ENCODE peak calls at places on chromosomes 6 and 20, in nine cellular contexts. One of them, this sample, is unnamed.

GRCh38 chr6:3913077-3913957 is 64.1 kb downstream of the FAM50B start:
- DNase-seq in fibroblast of the aortic adventitia: peak
- DNase-seq in activated T-cell treated with anti-CD3 and anti-CD28 coated beads, Interleukin-2, amount 50 U/mL, for 72 hours: no peak
- DNase-seq in left lobe of liver: peak
- DNase-seq in HT1080: peak
- DNase-seq in stimulated activated CD8-positive, alpha-beta memory T cell treated with anti-CD3 and anti-CD28 coated beads, Interleukin-12 subunit alpha, Interleukin-12 subunit beta, amount 100 ng/mL, for 1 hour: no peak
- DNase-seq in T-helper 2 cell: no peak
- DNase-seq in HFFc6: peak
- DNase-seq in aorta: no peak
- DNase-seq in this sample: no peak

GRCh38 chr6:72622094-72622540 is 253 bp downstream of the KCNQ5 start:
- DNase-seq in left lobe of liver: no peak
- DNase-seq in stimulated activated CD8-positive, alpha-beta memory T cell treated with anti-CD3 and anti-CD28 coated beads, Interleukin-12 subunit alpha, Interleukin-12 subunit beta, amount 100 ng/mL, for 1 hour: peak
- DNase-seq in activated T-cell treated with anti-CD3 and anti-CD28 coated beads, Interleukin-2, amount 50 U/mL, for 72 hours: peak
- DNase-seq in T-helper 2 cell: peak
- DNase-seq in aorta: peak
- DNase-seq in HT1080: peak
- DNase-seq in fibroblast of the aortic adventitia: peak
- DNase-seq in HFFc6: peak
- DNase-seq in this sample: peak

GRCh38 chr20:38184098-38184497 is 19.0 kb upstream of the TGM2 start:
- DNase-seq in T-helper 2 cell: no peak
- DNase-seq in fibroblast of the aortic adventitia: no peak
- DNase-seq in left lobe of liver: no peak
- DNase-seq in HFFc6: no peak
- DNase-seq in HT1080: no peak
- DNase-seq in activated T-cell treated with anti-CD3 and anti-CD28 coated beads, Interleukin-2, amount 50 U/mL, for 72 hours: no peak
- DNase-seq in stimulated activated CD8-positive, alpha-beta memory T cell treated with anti-CD3 and anti-CD28 coated beads, Interleukin-12 subunit alpha, Interleukin-12 subunit beta, amount 100 ng/mL, for 1 hour: no peak
- DNase-seq in aorta: no peak
- DNase-seq in this sample: no peak

GRCh38 chr6:44078795-44079671 is 48.2 kb downstream of the MRPL14 start:
- DNase-seq in T-helper 2 cell: peak
- DNase-seq in aorta: no peak
- DNase-seq in HT1080: peak
- DNase-seq in activated T-cell treated with anti-CD3 and anti-CD28 coated beads, Interleukin-2, amount 50 U/mL, for 72 hours: peak
- DNase-seq in HFFc6: peak
- DNase-seq in stimulated activated CD8-positive, alpha-beta memory T cell treated with anti-CD3 and anti-CD28 coated beads, Interleukin-12 subunit alpha, Interleukin-12 subunit beta, amount 100 ng/mL, for 1 hour: peak
- DNase-seq in fibroblast of the aortic adventitia: peak
- DNase-seq in left lobe of liver: peak
- DNase-seq in this sample: peak

GRCh38 chr6:47451162-47451561 is 26.4 kb upstream of the CD2AP start:
- DNase-seq in activated T-cell treated with anti-CD3 and anti-CD28 coated beads, Interleukin-2, amount 50 U/mL, for 72 hours: no peak
- DNase-seq in T-helper 2 cell: no peak
- DNase-seq in fibroblast of the aortic adventitia: no peak
- DNase-seq in aorta: no peak
- DNase-seq in stimulated activated CD8-positive, alpha-beta memory T cell treated with anti-CD3 and anti-CD28 coated beads, Interleukin-12 subunit alpha, Interleukin-12 subunit beta, amount 100 ng/mL, for 1 hour: no peak
- DNase-seq in HT1080: no peak
- DNase-seq in HFFc6: no peak
- DNase-seq in left lobe of liver: no peak
- DNase-seq in this sample: no peak

GRCh38 chr20:56359212-56360132 is 698 bp downstream of the FAM210B start:
- DNase-seq in stimulated activated CD8-positive, alpha-beta memory T cell treated with anti-CD3 and anti-CD28 coated beads, Interleukin-12 subunit alpha, Interleukin-12 subunit beta, amount 100 ng/mL, for 1 hour: no peak
- DNase-seq in T-helper 2 cell: peak
- DNase-seq in HFFc6: peak
- DNase-seq in left lobe of liver: peak
- DNase-seq in aorta: peak
- DNase-seq in activated T-cell treated with anti-CD3 and anti-CD28 coated beads, Interleukin-2, amount 50 U/mL, for 72 hours: peak
- DNase-seq in fibroblast of the aortic adventitia: peak
- DNase-seq in HT1080: peak
- DNase-seq in this sample: no peak

GRCh38 chr6:30757261-30757935 is 13.1 kb upstream of the IER3 start:
- DNase-seq in fibroblast of the aortic adventitia: no peak
- DNase-seq in aorta: no peak
- DNase-seq in stimulated activated CD8-positive, alpha-beta memory T cell treated with anti-CD3 and anti-CD28 coated beads, Interleukin-12 subunit alpha, Interleukin-12 subunit beta, amount 100 ng/mL, for 1 hour: no peak
- DNase-seq in left lobe of liver: no peak
- DNase-seq in HFFc6: no peak
- DNase-seq in HT1080: no peak
- DNase-seq in T-helper 2 cell: no peak
- DNase-seq in activated T-cell treated with anti-CD3 and anti-CD28 coated beads, Interleukin-2, amount 50 U/mL, for 72 hours: no peak
- DNase-seq in this sample: no peak

GRCh38 chr6:145189836-145190235 is 545.5 kb downstream of the EPM2A start:
- DNase-seq in activated T-cell treated with anti-CD3 and anti-CD28 coated beads, Interleukin-2, amount 50 U/mL, for 72 hours: no peak
- DNase-seq in stimulated activated CD8-positive, alpha-beta memory T cell treated with anti-CD3 and anti-CD28 coated beads, Interleukin-12 subunit alpha, Interleukin-12 subunit beta, amount 100 ng/mL, for 1 hour: no peak
- DNase-seq in aorta: no peak
- DNase-seq in left lobe of liver: no peak
- DNase-seq in fibroblast of the aortic adventitia: no peak
- DNase-seq in HFFc6: no peak
- DNase-seq in T-helper 2 cell: no peak
- DNase-seq in HT1080: no peak
- DNase-seq in this sample: no peak

GRCh38 chr20:33239979-33240736 is 4.4 kb downstream of the BPIFA1 start:
- DNase-seq in T-helper 2 cell: no peak
- DNase-seq in stimulated activated CD8-positive, alpha-beta memory T cell treated with anti-CD3 and anti-CD28 coated beads, Interleukin-12 subunit alpha, Interleukin-12 subunit beta, amount 100 ng/mL, for 1 hour: no peak
- DNase-seq in fibroblast of the aortic adventitia: no peak
- DNase-seq in HFFc6: no peak
- DNase-seq in HT1080: no peak
- DNase-seq in activated T-cell treated with anti-CD3 and anti-CD28 coated beads, Interleukin-2, amount 50 U/mL, for 72 hours: no peak
- DNase-seq in aorta: no peak
- DNase-seq in left lobe of liver: no peak
- DNase-seq in this sample: no peak

GRCh38 chr20:25695532-25696383 is 895 bp downstream of the ZNF337 start:
- DNase-seq in stimulated activated CD8-positive, alpha-beta memory T cell treated with anti-CD3 and anti-CD28 coated beads, Interleukin-12 subunit alpha, Interleukin-12 subunit beta, amount 100 ng/mL, for 1 hour: no peak
- DNase-seq in aorta: no peak
- DNase-seq in HFFc6: no peak
- DNase-seq in activated T-cell treated with anti-CD3 and anti-CD28 coated beads, Interleukin-2, amount 50 U/mL, for 72 hours: no peak
- DNase-seq in T-helper 2 cell: no peak
- DNase-seq in left lobe of liver: no peak
- DNase-seq in HT1080: no peak
- DNase-seq in fibroblast of the aortic adventitia: peak
- DNase-seq in this sample: no peak

GRCh38 chr20:18647777-18648176 is 59.9 kb downstream of the DTD1 start:
- DNase-seq in HT1080: no peak
- DNase-seq in fibroblast of the aortic adventitia: no peak
- DNase-seq in aorta: no peak
- DNase-seq in left lobe of liver: no peak
- DNase-seq in T-helper 2 cell: no peak
- DNase-seq in stimulated activated CD8-positive, alpha-beta memory T cell treated with anti-CD3 and anti-CD28 coated beads, Interleukin-12 subunit alpha, Interleukin-12 subunit beta, amount 100 ng/mL, for 1 hour: no peak
- DNase-seq in activated T-cell treated with anti-CD3 and anti-CD28 coated beads, Interleukin-2, amount 50 U/mL, for 72 hours: no peak
- DNase-seq in HFFc6: no peak
- DNase-seq in this sample: no peak

GRCh38 chr6:149884215-149884614 is 13.7 kb downstream of the RAET1E start:
- DNase-seq in left lobe of liver: no peak
- DNase-seq in T-helper 2 cell: no peak
- DNase-seq in stimulated activated CD8-positive, alpha-beta memory T cell treated with anti-CD3 and anti-CD28 coated beads, Interleukin-12 subunit alpha, Interleukin-12 subunit beta, amount 100 ng/mL, for 1 hour: no peak
- DNase-seq in activated T-cell treated with anti-CD3 and anti-CD28 coated beads, Interleukin-2, amount 50 U/mL, for 72 hours: no peak
- DNase-seq in HFFc6: no peak
- DNase-seq in fibroblast of the aortic adventitia: peak
- DNase-seq in HT1080: no peak
- DNase-seq in aorta: no peak
- DNase-seq in this sample: no peak

GRCh38 chr6:128519132-128519930 is 1.1 kb downstream of the PTPRK start:
- DNase-seq in aorta: peak
- DNase-seq in left lobe of liver: peak
- DNase-seq in activated T-cell treated with anti-CD3 and anti-CD28 coated beads, Interleukin-2, amount 50 U/mL, for 72 hours: peak
- DNase-seq in T-helper 2 cell: peak
- DNase-seq in stimulated activated CD8-positive, alpha-beta memory T cell treated with anti-CD3 and anti-CD28 coated beads, Interleukin-12 subunit alpha, Interleukin-12 subunit beta, amount 100 ng/mL, for 1 hour: no peak
- DNase-seq in HT1080: peak
- DNase-seq in fibroblast of the aortic adventitia: peak
- DNase-seq in HFFc6: peak
- DNase-seq in this sample: peak

GRCh38 chr6:136685540-136686108 is 106.7 kb downstream of the MAP3K5 start:
- DNase-seq in stimulated activated CD8-positive, alpha-beta memory T cell treated with anti-CD3 and anti-CD28 coated beads, Interleukin-12 subunit alpha, Interleukin-12 subunit beta, amount 100 ng/mL, for 1 hour: no peak
- DNase-seq in HT1080: peak
- DNase-seq in HFFc6: no peak
- DNase-seq in left lobe of liver: no peak
- DNase-seq in fibroblast of the aortic adventitia: peak
- DNase-seq in T-helper 2 cell: no peak
- DNase-seq in aorta: no peak
- DNase-seq in activated T-cell treated with anti-CD3 and anti-CD28 coated beads, Interleukin-2, amount 50 U/mL, for 72 hours: no peak
- DNase-seq in this sample: no peak

GRCh38 chr20:21101453-21102251 is 4.5 kb downstream of the LINC00237 start:
- DNase-seq in T-helper 2 cell: no peak
- DNase-seq in activated T-cell treated with anti-CD3 and anti-CD28 coated beads, Interleukin-2, amount 50 U/mL, for 72 hours: peak
- DNase-seq in left lobe of liver: no peak
- DNase-seq in HFFc6: no peak
- DNase-seq in fibroblast of the aortic adventitia: no peak
- DNase-seq in aorta: peak
- DNase-seq in HT1080: no peak
- DNase-seq in stimulated activated CD8-positive, alpha-beta memory T cell treated with anti-CD3 and anti-CD28 coated beads, Interleukin-12 subunit alpha, Interleukin-12 subunit beta, amount 100 ng/mL, for 1 hour: no peak
- DNase-seq in this sample: no peak

GRCh38 chr6:111894272-111894671 is 21.0 kb upstream of the FYN start:
- DNase-seq in left lobe of liver: no peak
- DNase-seq in HT1080: peak
- DNase-seq in aorta: no peak
- DNase-seq in HFFc6: peak
- DNase-seq in fibroblast of the aortic adventitia: peak
- DNase-seq in activated T-cell treated with anti-CD3 and anti-CD28 coated beads, Interleukin-2, amount 50 U/mL, for 72 hours: no peak
- DNase-seq in T-helper 2 cell: no peak
- DNase-seq in stimulated activated CD8-positive, alpha-beta memory T cell treated with anti-CD3 and anti-CD28 coated beads, Interleukin-12 subunit alpha, Interleukin-12 subunit beta, amount 100 ng/mL, for 1 hour: no peak
- DNase-seq in this sample: no peak

GRCh38 chr20:6434131-6434530 is 311.3 kb upstream of the FERMT1 start:
- DNase-seq in left lobe of liver: no peak
- DNase-seq in fibroblast of the aortic adventitia: no peak
- DNase-seq in HFFc6: no peak
- DNase-seq in aorta: no peak
- DNase-seq in stimulated activated CD8-positive, alpha-beta memory T cell treated with anti-CD3 and anti-CD28 coated beads, Interleukin-12 subunit alpha, Interleukin-12 subunit beta, amount 100 ng/mL, for 1 hour: no peak
- DNase-seq in activated T-cell treated with anti-CD3 and anti-CD28 coated beads, Interleukin-2, amount 50 U/mL, for 72 hours: no peak
- DNase-seq in T-helper 2 cell: no peak
- DNase-seq in HT1080: no peak
- DNase-seq in this sample: no peak

GRCh38 chr6:2235782-2236495 is 9.5 kb downstream of the GMDS start:
- DNase-seq in T-helper 2 cell: no peak
- DNase-seq in stimulated activated CD8-positive, alpha-beta memory T cell treated with anti-CD3 and anti-CD28 coated beads, Interleukin-12 subunit alpha, Interleukin-12 subunit beta, amount 100 ng/mL, for 1 hour: no peak
- DNase-seq in left lobe of liver: no peak
- DNase-seq in activated T-cell treated with anti-CD3 and anti-CD28 coated beads, Interleukin-2, amount 50 U/mL, for 72 hours: no peak
- DNase-seq in HFFc6: no peak
- DNase-seq in fibroblast of the aortic adventitia: no peak
- DNase-seq in aorta: no peak
- DNase-seq in HT1080: no peak
- DNase-seq in this sample: no peak

GRCh38 chr6:30061766-30062458 is 847 bp downstream of the POLR1H start:
- DNase-seq in fibroblast of the aortic adventitia: peak
- DNase-seq in stimulated activated CD8-positive, alpha-beta memory T cell treated with anti-CD3 and anti-CD28 coated beads, Interleukin-12 subunit alpha, Interleukin-12 subunit beta, amount 100 ng/mL, for 1 hour: no peak
- DNase-seq in left lobe of liver: no peak
- DNase-seq in aorta: no peak
- DNase-seq in activated T-cell treated with anti-CD3 and anti-CD28 coated beads, Interleukin-2, amount 50 U/mL, for 72 hours: peak
- DNase-seq in HT1080: peak
- DNase-seq in T-helper 2 cell: peak
- DNase-seq in HFFc6: no peak
- DNase-seq in this sample: no peak

GRCh38 chr20:61346996-61347906 is 95.2 kb downstream of the CDH4 start:
- DNase-seq in stimulated activated CD8-positive, alpha-beta memory T cell treated with anti-CD3 and anti-CD28 coated beads, Interleukin-12 subunit alpha, Interleukin-12 subunit beta, amount 100 ng/mL, for 1 hour: no peak
- DNase-seq in left lobe of liver: no peak
- DNase-seq in HT1080: peak
- DNase-seq in T-helper 2 cell: no peak
- DNase-seq in activated T-cell treated with anti-CD3 and anti-CD28 coated beads, Interleukin-2, amount 50 U/mL, for 72 hours: no peak
- DNase-seq in fibroblast of the aortic adventitia: no peak
- DNase-seq in HFFc6: no peak
- DNase-seq in aorta: no peak
- DNase-seq in this sample: no peak

GRCh38 chr20:36439040-36439730 is 102.1 kb upstream of the MYL9 start:
- DNase-seq in stimulated activated CD8-positive, alpha-beta memory T cell treated with anti-CD3 and anti-CD28 coated beads, Interleukin-12 subunit alpha, Interleukin-12 subunit beta, amount 100 ng/mL, for 1 hour: peak
- DNase-seq in aorta: peak
- DNase-seq in HT1080: peak
- DNase-seq in T-helper 2 cell: peak
- DNase-seq in fibroblast of the aortic adventitia: peak
- DNase-seq in activated T-cell treated with anti-CD3 and anti-CD28 coated beads, Interleukin-2, amount 50 U/mL, for 72 hours: peak
- DNase-seq in left lobe of liver: peak
- DNase-seq in HFFc6: peak
- DNase-seq in this sample: peak

GRCh38 chr6:135044639-135045038 is 10.0 kb downstream of the HBS1L start:
- DNase-seq in aorta: no peak
- DNase-seq in fibroblast of the aortic adventitia: no peak
- DNase-seq in stimulated activated CD8-positive, alpha-beta memory T cell treated with anti-CD3 and anti-CD28 coated beads, Interleukin-12 subunit alpha, Interleukin-12 subunit beta, amount 100 ng/mL, for 1 hour: no peak
- DNase-seq in HT1080: no peak
- DNase-seq in T-helper 2 cell: no peak
- DNase-seq in activated T-cell treated with anti-CD3 and anti-CD28 coated beads, Interleukin-2, amount 50 U/mL, for 72 hours: no peak
- DNase-seq in HFFc6: no peak
- DNase-seq in left lobe of liver: no peak
- DNase-seq in this sample: no peak

GRCh38 chr6:66896415-66896814 is 1189.4 kb upstream of the EYS start:
- DNase-seq in HT1080: peak
- DNase-seq in HFFc6: no peak
- DNase-seq in aorta: no peak
- DNase-seq in fibroblast of the aortic adventitia: no peak
- DNase-seq in stimulated activated CD8-positive, alpha-beta memory T cell treated with anti-CD3 and anti-CD28 coated beads, Interleukin-12 subunit alpha, Interleukin-12 subunit beta, amount 100 ng/mL, for 1 hour: no peak
- DNase-seq in T-helper 2 cell: no peak
- DNase-seq in left lobe of liver: no peak
- DNase-seq in activated T-cell treated with anti-CD3 and anti-CD28 coated beads, Interleukin-2, amount 50 U/mL, for 72 hours: no peak
- DNase-seq in this sample: no peak

GRCh38 chr20:31811796-31812728 is 7.1 kb upstream of the MYLK2 start:
- DNase-seq in stimulated activated CD8-positive, alpha-beta memory T cell treated with anti-CD3 and anti-CD28 coated beads, Interleukin-12 subunit alpha, Interleukin-12 subunit beta, amount 100 ng/mL, for 1 hour: no peak
- DNase-seq in left lobe of liver: no peak
- DNase-seq in HFFc6: peak
- DNase-seq in fibroblast of the aortic adventitia: peak
- DNase-seq in activated T-cell treated with anti-CD3 and anti-CD28 coated beads, Interleukin-2, amount 50 U/mL, for 72 hours: no peak
- DNase-seq in aorta: no peak
- DNase-seq in T-helper 2 cell: no peak
- DNase-seq in HT1080: peak
- DNase-seq in this sample: no peak

GRCh38 chr20:44761423-44761822 is 15.8 kb downstream of the KCNK15 start:
- DNase-seq in T-helper 2 cell: no peak
- DNase-seq in HFFc6: no peak
- DNase-seq in fibroblast of the aortic adventitia: peak
- DNase-seq in stimulated activated CD8-positive, alpha-beta memory T cell treated with anti-CD3 and anti-CD28 coated beads, Interleukin-12 subunit alpha, Interleukin-12 subunit beta, amount 100 ng/mL, for 1 hour: no peak
- DNase-seq in activated T-cell treated with anti-CD3 and anti-CD28 coated beads, Interleukin-2, amount 50 U/mL, for 72 hours: no peak
- DNase-seq in aorta: no peak
- DNase-seq in left lobe of liver: no peak
- DNase-seq in HT1080: no peak
- DNase-seq in this sample: no peak

GRCh38 chr6:71721642-71722041 is 164.7 kb upstream of the RIMS1 start:
- DNase-seq in HT1080: peak
- DNase-seq in stimulated activated CD8-positive, alpha-beta memory T cell treated with anti-CD3 and anti-CD28 coated beads, Interleukin-12 subunit alpha, Interleukin-12 subunit beta, amount 100 ng/mL, for 1 hour: no peak
- DNase-seq in HFFc6: no peak
- DNase-seq in activated T-cell treated with anti-CD3 and anti-CD28 coated beads, Interleukin-2, amount 50 U/mL, for 72 hours: no peak
- DNase-seq in left lobe of liver: no peak
- DNase-seq in T-helper 2 cell: no peak
- DNase-seq in fibroblast of the aortic adventitia: peak
- DNase-seq in aorta: no peak
- DNase-seq in this sample: no peak

GRCh38 chr6:79775222-79775621 is 144.1 kb downstream of the SH3BGRL2 start:
- DNase-seq in fibroblast of the aortic adventitia: no peak
- DNase-seq in HT1080: no peak
- DNase-seq in HFFc6: no peak
- DNase-seq in left lobe of liver: no peak
- DNase-seq in stimulated activated CD8-positive, alpha-beta memory T cell treated with anti-CD3 and anti-CD28 coated beads, Interleukin-12 subunit alpha, Interleukin-12 subunit beta, amount 100 ng/mL, for 1 hour: no peak
- DNase-seq in activated T-cell treated with anti-CD3 and anti-CD28 coated beads, Interleukin-2, amount 50 U/mL, for 72 hours: no peak
- DNase-seq in aorta: no peak
- DNase-seq in T-helper 2 cell: no peak
- DNase-seq in this sample: no peak

GRCh38 chr20:58179432-58180099 is 48.9 kb downstream of the ANKRD60 start:
- DNase-seq in HT1080: peak
- DNase-seq in T-helper 2 cell: peak
- DNase-seq in HFFc6: no peak
- DNase-seq in activated T-cell treated with anti-CD3 and anti-CD28 coated beads, Interleukin-2, amount 50 U/mL, for 72 hours: peak
- DNase-seq in fibroblast of the aortic adventitia: peak
- DNase-seq in left lobe of liver: peak
- DNase-seq in aorta: peak
- DNase-seq in stimulated activated CD8-positive, alpha-beta memory T cell treated with anti-CD3 and anti-CD28 coated beads, Interleukin-12 subunit alpha, Interleukin-12 subunit beta, amount 100 ng/mL, for 1 hour: peak
- DNase-seq in this sample: peak

GRCh38 chr6:83215131-83216047 is 22.2 kb downstream of the RWDD2A start:
- DNase-seq in left lobe of liver: peak
- DNase-seq in fibroblast of the aortic adventitia: peak
- DNase-seq in HFFc6: peak
- DNase-seq in activated T-cell treated with anti-CD3 and anti-CD28 coated beads, Interleukin-2, amount 50 U/mL, for 72 hours: peak
- DNase-seq in aorta: no peak
- DNase-seq in HT1080: peak
- DNase-seq in T-helper 2 cell: peak
- DNase-seq in stimulated activated CD8-positive, alpha-beta memory T cell treated with anti-CD3 and anti-CD28 coated beads, Interleukin-12 subunit alpha, Interleukin-12 subunit beta, amount 100 ng/mL, for 1 hour: peak
- DNase-seq in this sample: no peak

GRCh38 chr20:23868321-23868720 is 11.2 kb downstream of the CST5 start:
- DNase-seq in left lobe of liver: no peak
- DNase-seq in aorta: no peak
- DNase-seq in fibroblast of the aortic adventitia: no peak
- DNase-seq in activated T-cell treated with anti-CD3 and anti-CD28 coated beads, Interleukin-2, amount 50 U/mL, for 72 hours: no peak
- DNase-seq in HT1080: no peak
- DNase-seq in stimulated activated CD8-positive, alpha-beta memory T cell treated with anti-CD3 and anti-CD28 coated beads, Interleukin-12 subunit alpha, Interleukin-12 subunit beta, amount 100 ng/mL, for 1 hour: no peak
- DNase-seq in T-helper 2 cell: no peak
- DNase-seq in HFFc6: no peak
- DNase-seq in this sample: no peak

GRCh38 chr6:90003069-90003800 is 109.0 kb downstream of the GJA10 start:
- DNase-seq in T-helper 2 cell: no peak
- DNase-seq in stimulated activated CD8-positive, alpha-beta memory T cell treated with anti-CD3 and anti-CD28 coated beads, Interleukin-12 subunit alpha, Interleukin-12 subunit beta, amount 100 ng/mL, for 1 hour: no peak
- DNase-seq in activated T-cell treated with anti-CD3 and anti-CD28 coated beads, Interleukin-2, amount 50 U/mL, for 72 hours: no peak
- DNase-seq in aorta: no peak
- DNase-seq in left lobe of liver: no peak
- DNase-seq in HFFc6: no peak
- DNase-seq in fibroblast of the aortic adventitia: no peak
- DNase-seq in HT1080: no peak
- DNase-seq in this sample: no peak